ENCODE peak calls at places on chromosome 14, in four cellular contexts. R, T, W and S are unnamed samples.

GRCh38 chr14:71466942-71467341 is 465.3 kb upstream of the RGS6 start:
- DNase-seq in W (no peak), T (no peak), R (no peak), S (no peak)

GRCh38 chr14:32128703-32129102 is 51.6 kb downstream of the ARHGAP5 start:
- DNase-seq in R (no peak), T (no peak), W (no peak), S (no peak)

GRCh38 chr14:102690509-102691286 is 86.6 kb upstream of the TRAF3 start:
- DNase-seq in T (no peak), R (no peak), W (no peak), S (no peak)

GRCh38 chr14:65864993-65865392 is 452.5 kb downstream of the FUT8 start:
- DNase-seq in R (no peak), W (no peak), T (no peak), S (no peak)

GRCh38 chr14:96574633-96575191 is 72.5 kb downstream of the PAPOLA start:
- DNase-seq in T (peak; percentile 76), W (peak; percentile 62), R (peak; percentile 49), S (peak; percentile 44)

GRCh38 chr14:21921453-21921852 is 247.8 kb upstream of the OR4E1 start:
- DNase-seq in W (no peak), R (no peak), T (no peak), S (no peak)

GRCh38 chr14:37118673-37119366 is 53.6 kb downstream of the SLC25A21 start:
- DNase-seq in W (no peak), T (no peak), R (no peak), S (no peak)

GRCh38 chr14:30621354-30621953 is 665 bp upstream of the SCFD1 start:
- DNase-seq in R (no peak), W (no peak), T (peak; percentile 39), S (no peak)

GRCh38 chr14:101350021-101350420 is 211.3 kb upstream of the DIO3 start:
- DNase-seq in W (no peak), T (no peak), R (no peak), S (no peak)

GRCh38 chr14:25833341-25834121 is 764.3 kb downstream of the NOVA1 start:
- DNase-seq in R (peak; percentile 27), T (peak; percentile 80), W (no peak), S (peak; percentile 8)

GRCh38 chr14:62216121-62216520 is 453.9 kb downstream of the SNAPC1 start:
- DNase-seq in T (no peak), R (no peak), W (no peak), S (peak; percentile 17)

GRCh38 chr14:78286210-78286609 is 116.0 kb downstream of the NRXN3 start:
- DNase-seq in W (no peak), R (no peak), T (no peak), S (no peak)

GRCh38 chr14:68501171-68501570 is 291.7 kb downstream of the ZFP36L1 start:
- DNase-seq in W (no peak), T (no peak), R (no peak), S (no peak)

GRCh38 chr14:53192023-53192422 is 38.9 kb upstream of the DDHD1 start:
- DNase-seq in R (no peak), W (no peak), T (no peak), S (no peak)

GRCh38 chr14:66076166-66076565 is 410.0 kb upstream of the CCDC196 start:
- DNase-seq in T (no peak), R (no peak), W (no peak), S (no peak)

GRCh38 chr14:104187121-104187889 is 48.9 kb downstream of the KIF26A start:
- DNase-seq in R (no peak), W (no peak), T (no peak), S (no peak)

GRCh38 chr14:104075530-104076151 is 9.9 kb upstream of the ASPG start:
- DNase-seq in R (no peak), T (peak; percentile 44), W (no peak), S (no peak)

GRCh38 chr14:67532998-67533753 is at the start of gene PLEKHH1:
- DNase-seq in R (peak; percentile 59), T (peak; percentile 61), W (peak; percentile 62), S (peak; percentile 80)

GRCh38 chr14:24695265-24696241 is 61.6 kb upstream of the GZMB start:
- DNase-seq in R (no peak), T (no peak), W (no peak), S (no peak)

GRCh38 chr14:22973217-22974032 is 8.9 kb downstream of the AJUBA start:
- DNase-seq in W (peak; percentile 57), T (peak; percentile 80), R (no peak), S (peak; percentile 78)

GRCh38 chr14:75559451-75560187 is 18.8 kb upstream of the FLVCR2 start:
- DNase-seq in R (no peak), T (peak; percentile 65), W (peak; percentile 71), S (peak; percentile 99)

GRCh38 chr14:77067632-77068514 is 30.2 kb upstream of the CIPC start:
- DNase-seq in T (peak; percentile 76), R (peak; percentile 80), W (peak; percentile 60), S (peak; percentile 74)

GRCh38 chr14:29320261-29320660 is 553.7 kb downstream of the FOXG1 start:
- DNase-seq in R (no peak), W (peak; percentile 24), T (peak; percentile 67), S (no peak)

GRCh38 chr14:88535149-88535548 is 19.7 kb downstream of the PTPN21 start:
- DNase-seq in R (no peak), W (no peak), T (no peak), S (no peak)
- TF ChIP-seq CTCF in R (no peak), W (no peak), T (no peak), S (no peak)

DNA sequence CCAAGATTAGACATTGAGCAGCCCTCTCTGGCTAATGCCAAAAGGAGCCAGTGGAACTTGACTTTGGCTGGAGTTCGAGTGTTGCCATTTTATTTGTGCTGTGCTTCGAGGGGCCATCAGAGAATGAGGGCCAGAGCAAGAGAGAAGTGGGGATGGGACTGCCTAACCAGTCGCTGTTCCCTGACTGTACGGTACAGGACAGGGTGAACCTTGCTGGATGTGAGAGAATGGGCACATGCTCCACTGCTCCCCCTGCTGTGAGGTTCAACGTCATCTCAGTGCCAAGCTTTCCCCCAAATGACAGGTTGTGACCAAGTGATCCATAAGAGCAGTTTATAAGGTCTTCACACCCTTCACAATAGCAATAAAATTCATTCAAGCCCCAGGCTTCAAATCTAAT is 55.1 kb upstream of the BCL11B start:
- DNase-seq in W (no peak), R (peak; percentile 1), T (no peak), S (no peak)
- TF ChIP-seq CTCF in W (no peak), R (no peak), T (no peak), S (no peak)

DNA sequence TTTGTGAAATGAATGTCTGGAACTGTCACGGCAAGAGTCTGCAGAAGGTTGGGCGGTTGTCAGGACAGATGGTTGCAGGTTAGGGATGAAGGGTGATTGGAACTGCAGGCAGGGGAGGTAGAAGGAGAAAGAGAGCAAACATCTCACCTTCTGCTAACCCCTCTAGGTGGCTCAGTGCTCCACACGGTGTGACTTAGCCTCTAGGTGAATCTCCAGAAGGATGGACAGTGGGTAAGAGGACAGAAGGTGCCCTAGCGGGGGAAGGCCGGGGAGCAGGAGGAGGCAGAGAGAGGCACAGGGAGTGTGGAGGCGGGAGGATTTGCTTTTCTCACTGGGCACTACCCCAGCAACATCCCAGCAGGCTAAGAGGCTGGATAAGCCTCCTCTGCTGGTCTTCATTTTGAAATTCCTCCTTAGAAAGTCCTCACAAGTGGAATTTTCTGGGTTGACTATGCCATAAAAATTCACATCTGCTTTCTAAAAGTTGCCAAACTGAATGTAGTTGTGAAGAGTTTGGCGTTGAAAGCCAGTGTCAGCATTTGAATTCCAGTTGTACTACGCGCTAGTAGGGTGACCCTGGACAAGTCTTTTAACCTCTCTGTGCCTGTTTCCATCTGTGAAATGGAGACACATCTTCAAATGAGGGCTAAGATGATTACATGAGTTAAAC is 10.7 kb upstream of the GPR68 start:
- DNase-seq in T (no peak), W (no peak), R (no peak), S (no peak)
- TF ChIP-seq CTCF in T (no peak), W (no peak), R (no peak), S (no peak)

GRCh38 chr14:60165547-60165876 is 314 bp upstream of the DHRS7 start:
- DNase-seq in R (no peak), T (no peak), W (no peak), S (no peak)
- TF ChIP-seq CTCF in R (no peak), T (no peak), W (peak; percentile 33), S (no peak)

DNA sequence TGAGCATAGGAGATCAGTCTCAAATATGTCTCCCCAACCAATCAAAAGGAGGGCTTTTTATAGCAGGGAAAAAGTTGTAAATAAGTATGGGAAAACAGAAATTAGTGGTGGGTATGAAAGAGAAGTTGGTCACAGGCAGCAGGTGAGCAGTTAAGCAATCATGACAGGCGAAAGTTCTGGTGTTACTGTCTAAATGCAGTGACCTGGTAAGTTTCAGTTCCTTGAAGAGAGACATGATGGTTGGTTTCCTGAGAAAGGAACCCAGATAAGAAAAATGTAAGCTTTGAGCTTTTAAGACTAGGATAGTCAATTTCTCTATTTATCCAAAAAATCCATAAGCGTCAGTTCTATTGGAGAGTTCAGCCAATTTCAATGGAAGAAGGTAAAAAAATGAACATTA is 466.2 kb upstream of the FLRT2 start:
- DNase-seq in W (no peak), T (no peak), R (no peak), S (no peak)
- TF ChIP-seq CTCF in W (no peak), T (no peak), R (no peak), S (no peak)

GRCh38 chr14:88142990-88143389 is 138.1 kb downstream of the GPR65 start:
- DNase-seq in W (no peak), T (no peak), R (no peak), S (no peak)

GRCh38 chr14:88140874-88141273 is 135.9 kb downstream of the GPR65 start:
- DNase-seq in W (no peak), R (no peak), T (no peak), S (no peak)

GRCh38 chr14:88146881-88147649 is 142.1 kb downstream of the GPR65 start:
- DNase-seq in W (no peak), T (no peak), R (no peak), S (no peak)

GRCh38 chr14:88143817-88144216 is 138.9 kb downstream of the GPR65 start:
- DNase-seq in W (no peak), T (no peak), R (no peak), S (no peak)
- TF ChIP-seq CTCF in W (no peak), T (no peak), R (no peak), S (no peak)

DNA sequence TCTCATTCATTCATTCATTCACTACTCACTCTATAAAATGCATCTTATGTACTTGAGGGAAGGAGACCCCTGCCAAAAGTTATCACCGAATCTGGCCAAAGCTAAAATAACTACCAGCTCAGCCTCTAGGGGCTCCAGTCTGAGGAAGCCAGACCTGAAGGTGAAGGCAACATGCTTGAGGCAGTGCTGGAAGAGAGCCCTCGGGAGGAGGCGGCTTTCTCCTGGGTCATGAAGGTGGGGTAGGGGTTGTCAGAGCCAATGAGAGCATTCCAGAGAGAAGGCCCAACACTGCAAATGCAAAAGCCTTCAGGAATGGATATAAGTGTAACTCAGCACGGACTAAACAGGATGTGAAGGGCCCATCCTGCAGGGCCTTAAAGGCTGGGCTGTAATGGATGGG is 62.4 kb downstream of the GSC start:
- DNase-seq in W (no peak), T (no peak), R (no peak), S (no peak)
- TF ChIP-seq CTCF in W (no peak), T (peak; percentile 41), R (no peak), S (no peak)

GRCh38 chr14:74551001-74551400 is 57.4 kb downstream of the ISCA2 start:
- DNase-seq in R (no peak), W (no peak), T (no peak), S (no peak)

GRCh38 chr14:74551431-74551830 is 57.9 kb downstream of the ISCA2 start:
- DNase-seq in R (no peak), W (no peak), T (no peak), S (no peak)

GRCh38 chr14:74548881-74549280 is 55.3 kb downstream of the ISCA2 start:
- DNase-seq in W (peak; percentile 71), T (peak; percentile 66), R (peak; percentile 33), S (peak; percentile 90)

GRCh38 chr14:74550071-74550470 is 56.5 kb downstream of the ISCA2 start:
- DNase-seq in T (no peak), W (no peak), R (no peak), S (no peak)

GRCh38 chr14:74549588-74549987 is 56.0 kb downstream of the ISCA2 start:
- DNase-seq in W (no peak), T (peak; percentile 48), R (no peak), S (peak; percentile 51)
- TF ChIP-seq CTCF in W (peak; percentile 50), T (peak; percentile 66), R (no peak), S (peak; percentile 47)